ENCODE peak calls at places on chromosome 3, in eight cellular contexts. K, D, Z, I, H, W, U and T are unnamed samples.

GRCh38 chr3:8233938-8234337 is 267.7 kb upstream of the LMCD1 start:
- DNase-seq in K (no peak), D (no peak), Z (no peak), I (no peak), H (no peak), W (no peak), U (no peak), T (no peak)

GRCh38 chr3:29889230-29889629 is 608.4 kb downstream of the RBMS3 start:
- DNase-seq in K (no peak), D (no peak), Z (no peak), I (peak), H (no peak), W (no peak), U (no peak), T (no peak)

GRCh38 chr3:72907851-72908620 is 20.2 kb downstream of the GXYLT2 start:
- DNase-seq in K (no peak), D (no peak), Z (no peak), I (peak), H (no peak), W (no peak), U (peak), T (no peak)

GRCh38 chr3:114827495-114827894 is 319.6 kb downstream of the ZBTB20 start:
- DNase-seq in K (no peak), D (peak), Z (no peak), I (peak), H (peak), W (peak), U (no peak), T (peak)

GRCh38 chr3:44860117-44860516 is 1.6 kb upstream of the TMEM42 start:
- DNase-seq in K (no peak), D (no peak), Z (no peak), I (no peak), H (no peak), W (no peak), U (no peak), T (no peak)

GRCh38 chr3:120741837-120742197 is 499 bp downstream of the RABL3 start:
- DNase-seq in K (no peak), D (no peak), Z (no peak), I (peak), H (no peak), W (no peak), U (no peak), T (no peak)

GRCh38 chr3:122665226-122665786 is 15.3 kb upstream of the PARP14 start:
- DNase-seq in K (no peak), D (no peak), Z (no peak), I (no peak), H (no peak), W (no peak), U (no peak), T (no peak)

GRCh38 chr3:127062926-127063325 is 80.0 kb downstream of the PLXNA1 start:
- DNase-seq in K (no peak), D (no peak), Z (no peak), I (no peak), H (no peak), W (no peak), U (no peak), T (no peak)

GRCh38 chr3:27675287-27675686 is 46.8 kb downstream of the EOMES start:
- DNase-seq in K (no peak), D (no peak), Z (no peak), I (peak), H (no peak), W (no peak), U (no peak), T (no peak)

GRCh38 chr3:5017953-5018531 is 38.8 kb downstream of the BHLHE40 start:
- DNase-seq in K (no peak), D (no peak), Z (no peak), I (peak), H (no peak), W (peak), U (no peak), T (no peak)

GRCh38 chr3:123448503-123449091 is at the start of gene ADCY5:
- DNase-seq in K (no peak), D (peak), Z (no peak), I (no peak), H (no peak), W (peak), U (peak), T (no peak)

GRCh38 chr3:193911784-193912183 is 224.2 kb upstream of the HES1 start:
- DNase-seq in K (no peak), D (no peak), Z (no peak), I (no peak), H (no peak), W (no peak), U (no peak), T (no peak)